ENCODE peak calls at places on chromosomes 11 and 22, in five cellular contexts. One of them, this sample, is unnamed.

GRCh38 chr11:131924446-131925240 is 554.2 kb downstream of the NTM start:
- DNase-seq in activated CD4-positive, alpha-beta T cell treated with anti-CD3 and anti-CD28 coated beads, Interleukin-2, amount 10 ng/mL, durations not matched to agents 24 days and 14 days: no peak
- DNase-seq in cardiac muscle cell: no peak
- DNase-seq in T-helper 1 cell: no peak
- DNase-seq in H9: no peak
- DNase-seq in this sample: no peak

GRCh38 chr22:23218867-23219251 is 38.5 kb downstream of the BCR start:
- DNase-seq in activated CD4-positive, alpha-beta T cell treated with anti-CD3 and anti-CD28 coated beads, Interleukin-2, amount 10 ng/mL, durations not matched to agents 24 days and 14 days: peak; percentile 69
- DNase-seq in cardiac muscle cell: peak; percentile 86
- DNase-seq in T-helper 1 cell: no peak
- DNase-seq in H9: peak; percentile 69
- DNase-seq in this sample: no peak

GRCh38 chr11:129444274-129444673 is 68.6 kb downstream of the BARX2 start:
- DNase-seq in activated CD4-positive, alpha-beta T cell treated with anti-CD3 and anti-CD28 coated beads, Interleukin-2, amount 10 ng/mL, durations not matched to agents 24 days and 14 days: no peak
- DNase-seq in cardiac muscle cell: no peak
- DNase-seq in T-helper 1 cell: no peak
- DNase-seq in H9: no peak
- DNase-seq in this sample: no peak

GRCh38 chr11:291281-292210 is 2.6 kb downstream of the PGGHG start:
- DNase-seq in activated CD4-positive, alpha-beta T cell treated with anti-CD3 and anti-CD28 coated beads, Interleukin-2, amount 10 ng/mL, durations not matched to agents 24 days and 14 days: no peak
- DNase-seq in cardiac muscle cell: no peak
- DNase-seq in T-helper 1 cell: no peak
- DNase-seq in H9: no peak
- DNase-seq in this sample: no peak

GRCh38 chr11:10441652-10442503 is 13.2 kb upstream of the AMPD3 start:
- DNase-seq in activated CD4-positive, alpha-beta T cell treated with anti-CD3 and anti-CD28 coated beads, Interleukin-2, amount 10 ng/mL, durations not matched to agents 24 days and 14 days: peak; percentile 78
- DNase-seq in cardiac muscle cell: no peak
- DNase-seq in T-helper 1 cell: no peak
- DNase-seq in H9: no peak
- DNase-seq in this sample: no peak

GRCh38 chr11:62921201-62921572 is at the start of gene CHRM1:
- DNase-seq in activated CD4-positive, alpha-beta T cell treated with anti-CD3 and anti-CD28 coated beads, Interleukin-2, amount 10 ng/mL, durations not matched to agents 24 days and 14 days: no peak
- DNase-seq in cardiac muscle cell: no peak
- DNase-seq in T-helper 1 cell: no peak
- DNase-seq in H9: no peak
- DNase-seq in this sample: no peak

GRCh38 chr11:87871071-87871470 is 304.2 kb downstream of the RAB38 start:
- DNase-seq in activated CD4-positive, alpha-beta T cell treated with anti-CD3 and anti-CD28 coated beads, Interleukin-2, amount 10 ng/mL, durations not matched to agents 24 days and 14 days: no peak
- DNase-seq in cardiac muscle cell: no peak
- DNase-seq in T-helper 1 cell: no peak
- DNase-seq in H9: no peak
- DNase-seq in this sample: no peak

GRCh38 chr11:69848196-69848595 is 29.0 kb upstream of the FGF3 start:
- DNase-seq in activated CD4-positive, alpha-beta T cell treated with anti-CD3 and anti-CD28 coated beads, Interleukin-2, amount 10 ng/mL, durations not matched to agents 24 days and 14 days: no peak
- DNase-seq in cardiac muscle cell: no peak
- DNase-seq in T-helper 1 cell: no peak
- DNase-seq in H9: no peak
- DNase-seq in this sample: no peak

GRCh38 chr11:111069076-111069475 is 176.4 kb upstream of the POU2AF2 start:
- DNase-seq in activated CD4-positive, alpha-beta T cell treated with anti-CD3 and anti-CD28 coated beads, Interleukin-2, amount 10 ng/mL, durations not matched to agents 24 days and 14 days: no peak
- DNase-seq in cardiac muscle cell: no peak
- DNase-seq in T-helper 1 cell: no peak
- DNase-seq in H9: peak; percentile 50
- DNase-seq in this sample: no peak